ENCODE peak calls at places on chromosome X, in nine cellular contexts. D is astrocyte, O is heart left ventricle, K is psoas muscle, F is tibial nerve, I is endothelial cell of umbilical vein, E is Peyer's patch, V is cardiac muscle cell, S is lung. H is an unnamed sample. For H3K4me1, the result is how much of the 10 kb centered on the place peaks cover.

GRCh38 chrX:69493193-69493592 is 10.9 kb upstream of the NALF2 start:
- DNase-seq in I (peak), F (peak), O (no peak), V (peak), D (no peak), K (no peak), S (no peak), E (no peak), H (no peak)

GRCh38 chrX:112832481-112833095 is 8.0 kb downstream of the AMOT start:
- DNase-seq in F (no peak), K (no peak), D (peak), E (peak), I (no peak), O (no peak), S (peak), V (peak), H (no peak)

GRCh38 chrX:150869450-150869849 is 29.0 kb downstream of the CD99L2 start:
- DNase-seq in E (no peak), V (no peak), O (no peak), I (no peak), D (no peak), K (peak), F (no peak), S (no peak), H (no peak)

GRCh38 chrX:23981222-23981621 is 45.8 kb downstream of the KLHL15 start:
- DNase-seq in O (no peak), V (no peak), E (no peak), S (no peak), D (no peak), F (no peak), I (no peak), K (no peak), H (no peak)

GRCh38 chrX:44874481-44875184 is 1.6 kb downstream of the KDM6A start:
- DNase-seq in S (peak), F (peak), V (peak), O (no peak), K (no peak), E (peak), D (peak), I (peak), H (peak)

GRCh38 chrX:132692066-132692465 is 203.2 kb upstream of the MBNL3 start:
- DNase-seq in F (no peak), O (no peak), V (no peak), E (peak), S (no peak), K (no peak), D (no peak), I (no peak), H (peak)

GRCh38 chrX:120361906-120362305 is at the start of gene ATP1B4:
- DNase-seq in V (no peak), O (no peak), I (no peak), D (no peak), E (no peak), S (no peak), F (no peak), K (no peak), H (no peak)

GRCh38 chrX:104330966-104331365 is 76.2 kb upstream of the ESX1 start:
- DNase-seq in S (no peak), V (no peak), K (no peak), D (peak), F (no peak), O (no peak), I (peak), E (no peak), H (no peak)

GRCh38 chrX:41259516-41259915 is 74.4 kb upstream of the DDX3X start:
- DNase-seq in O (no peak), I (no peak), E (no peak), K (no peak), D (no peak), F (no peak), S (no peak), V (no peak), H (no peak)

GRCh38 chrX:5236096-5236495 is 992.6 kb downstream of the NLGN4X start:
- DNase-seq in V (peak), E (no peak), O (no peak), F (no peak), D (no peak), I (no peak), K (no peak), S (no peak), H (no peak)

GRCh38 chrX:45006002-45006800 is 133.2 kb downstream of the KDM6A start:
- DNase-seq in V (no peak), K (no peak), I (no peak), O (no peak), S (no peak), F (no peak), E (peak), D (peak), H (no peak)

GRCh38 chrX:108001218-108001814 is 19.1 kb upstream of the TEX13B start:
- DNase-seq in S (no peak), I (peak), V (peak), E (no peak), O (no peak), F (no peak), K (no peak), D (peak), H (no peak)

GRCh38 chrX:24805201-24805600 is 111.5 kb downstream of the POLA1 start:
- DNase-seq in O (no peak), E (no peak), K (no peak), I (no peak), F (no peak), D (no peak), V (no peak), S (no peak), H (no peak)

GRCh38 chrX:106894978-106895452 is 8.1 kb downstream of the RIPPLY1 start:
- DNase-seq in S (no peak), D (peak), V (no peak), I (peak), K (peak), O (no peak), E (no peak), F (no peak), H (peak)

GRCh38 chrX:140765043-140765784 is 55.7 kb downstream of the LINC00632 start:
- DNase-seq in F (no peak), K (no peak), V (peak), D (peak), E (no peak), S (no peak), I (peak), O (no peak), H (no peak)
- H3K4me3 ChIP-seq in F (peak), K (peak), V (peak), D (peak), E (no peak), S (no peak), I (peak), O (peak), H (no peak)

DNA sequence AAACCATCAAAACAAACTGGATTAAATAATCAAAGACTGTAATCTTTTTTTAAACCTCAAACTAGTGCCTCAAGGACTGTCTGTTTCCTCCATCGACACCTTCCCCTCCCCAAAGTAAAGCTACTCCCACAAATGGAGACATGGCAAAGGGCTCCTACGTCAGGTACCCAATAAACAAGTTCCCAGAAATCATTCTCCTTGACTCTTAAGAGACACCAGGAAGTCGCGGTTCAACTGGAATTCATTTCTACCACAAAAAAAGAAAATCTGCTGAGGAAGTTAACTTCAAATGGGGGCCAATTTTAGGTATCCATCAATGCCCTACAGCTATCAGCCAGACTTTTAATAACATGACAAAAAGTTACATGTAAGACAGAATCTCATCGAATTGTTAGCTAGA is 2.5 kb downstream of the RPS4X start:
- DNase-seq in E (no peak), O (no peak), S (no peak), K (no peak), D (peak), I (no peak), V (no peak), F (no peak), H (no peak)
- H3K4me1 ChIP-seq in E (under half), O (under half), S (under half), K (under half), D (under half), I (half or more), V (under half), F (under half), H (under half)

GRCh38 chrX:402857-403256 is 16.1 kb upstream of the PPP2R3B start:
- DNase-seq in K (no peak), I (no peak), E (no peak), D (no peak), F (no peak), O (no peak), S (no peak), V (no peak), H (no peak)

GRCh38 chrX:400258-400657 is 13.6 kb upstream of the PPP2R3B start:
- DNase-seq in D (no peak), E (no peak), K (no peak), F (no peak), I (no peak), O (no peak), V (peak), S (no peak), H (no peak)

GRCh38 chrX:410296-410695 is 23.6 kb upstream of the PPP2R3B start:
- DNase-seq in K (no peak), I (no peak), F (no peak), O (no peak), E (no peak), S (no peak), D (no peak), V (no peak), H (no peak)

GRCh38 chrX:404656-405055 is 17.9 kb upstream of the PPP2R3B start:
- DNase-seq in I (no peak), F (no peak), D (no peak), V (no peak), O (no peak), E (no peak), K (no peak), S (no peak), H (no peak)

GRCh38 chrX:405149-405548 is 18.4 kb upstream of the PPP2R3B start:
- DNase-seq in F (no peak), K (no peak), O (no peak), D (no peak), I (no peak), V (no peak), S (no peak), E (no peak), H (no peak)
- TF ChIP-seq CTCF in F (no peak), K (no peak), O (no peak), D (no peak), I (no peak), V (no peak), S (no peak), E (no peak), H (no peak)

GRCh38 chrX:109472939-109473713 is 8.8 kb downstream of the GUCY2F start:
- DNase-seq in E (no peak), D (peak), I (peak), F (no peak), K (no peak), S (no peak), O (no peak), V (peak), H (no peak)

GRCh38 chrX:109475174-109475891 is 6.6 kb downstream of the GUCY2F start:
- DNase-seq in D (peak), O (no peak), V (peak), S (peak), K (no peak), E (no peak), F (peak), I (peak), H (peak)
- H3K4me3 ChIP-seq in D (peak), O (peak), V (peak), S (no peak), K (no peak), E (no peak), F (no peak), I (no peak), H (no peak)

DNA sequence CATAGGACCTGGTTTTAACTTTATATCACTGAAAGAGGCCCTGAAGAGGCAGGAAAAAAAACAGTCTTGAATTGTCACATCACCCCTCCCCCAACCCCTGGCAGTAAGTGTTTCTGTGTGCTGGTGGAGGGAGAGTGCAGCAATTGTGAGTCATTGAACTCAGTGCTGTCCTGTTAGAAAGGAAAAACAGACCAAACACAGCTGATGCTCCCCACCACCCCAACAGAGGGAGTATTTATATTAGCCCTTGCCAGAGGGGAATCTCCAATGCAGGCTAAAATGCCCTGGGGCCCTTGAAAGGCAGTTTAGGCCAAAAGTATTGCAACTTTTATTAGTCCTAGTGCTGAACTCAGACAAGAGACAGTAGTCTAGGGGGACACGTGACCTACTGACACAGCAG is 197.8 kb upstream of the AGTR2 start:
- DNase-seq in S (no peak), K (no peak), V (peak), D (no peak), I (no peak), E (no peak), F (no peak), O (no peak), H (no peak)
- H3K4me1 ChIP-seq in S (under half), K (under half), V (under half), D (under half), I (under half), E (under half), F (under half), O (under half), H (under half)

GRCh38 chrX:53171356-53171755 is 53.7 kb downstream of the KDM5C start:
- DNase-seq in E (no peak), I (no peak), D (no peak), F (no peak), O (no peak), S (no peak), V (no peak), K (no peak), H (no peak)
- TF ChIP-seq CTCF in E (no peak), I (no peak), D (no peak), F (no peak), O (no peak), S (no peak), V (no peak), K (no peak), H (no peak)

GRCh38 chrX:2691543-2692220 is 587 bp downstream of the CD99 start:
- DNase-seq in K (peak), S (peak), V (peak), D (peak), E (peak), I (peak), O (peak), F (peak), H (peak)

GRCh38 chrX:2690856-2691542 is at the start of gene CD99:
- DNase-seq in S (peak), K (peak), D (peak), E (peak), O (peak), I (peak), F (peak), V (peak), H (peak)

GRCh38 chrX:2693123-2693438 is 2.0 kb downstream of the CD99 start:
- DNase-seq in F (no peak), O (no peak), V (no peak), D (no peak), I (no peak), E (no peak), S (no peak), K (no peak), H (no peak)

GRCh38 chrX:2693526-2694002 is 2.5 kb downstream of the CD99 start:
- DNase-seq in V (no peak), K (no peak), S (no peak), D (no peak), I (peak), F (no peak), E (no peak), O (no peak), H (no peak)

DNA sequence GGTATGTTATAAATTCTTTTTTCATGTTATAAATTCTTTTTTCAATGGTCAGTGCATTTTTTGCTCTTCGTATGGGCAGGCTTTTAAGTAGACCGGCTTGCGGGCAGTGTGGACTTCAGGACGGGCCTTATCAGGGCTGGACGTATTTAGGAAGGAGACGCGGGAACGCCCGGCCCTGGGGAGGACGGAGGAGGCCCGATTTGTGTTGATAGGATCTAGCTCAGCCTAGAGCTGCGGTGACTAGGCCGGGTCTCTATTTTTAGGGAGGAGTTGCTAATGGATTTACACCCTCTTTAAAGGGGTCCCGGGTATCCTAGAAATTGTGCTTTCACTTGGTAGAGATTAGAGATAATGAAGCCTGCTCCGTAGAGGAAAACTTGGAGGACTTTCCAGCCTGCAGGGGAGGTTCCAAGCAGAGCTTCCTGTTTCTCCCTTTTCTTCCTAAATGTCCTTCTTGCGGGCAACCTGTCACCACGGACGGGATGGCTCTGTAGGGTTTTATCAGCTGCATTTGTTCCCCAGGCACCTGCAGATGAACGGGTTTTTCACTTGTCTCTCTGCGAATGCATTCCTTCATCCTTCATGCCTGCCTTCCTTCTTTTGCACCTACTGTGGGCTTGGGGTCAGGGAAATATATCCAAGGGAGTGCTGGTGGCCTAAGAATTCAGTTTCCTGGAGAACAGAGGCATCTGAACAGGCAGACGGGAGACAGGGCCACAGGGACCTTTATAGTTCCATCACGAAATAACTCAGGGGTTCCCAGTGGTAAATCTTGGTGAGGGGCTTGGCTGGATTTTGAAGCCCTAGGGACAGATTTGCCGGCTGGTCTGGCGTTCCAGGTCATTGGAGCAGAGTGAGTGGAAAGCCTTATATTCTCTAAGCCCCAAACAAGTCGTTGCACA is 1.4 kb downstream of the CD99 start:
- DNase-seq in D (peak), E (no peak), K (peak), S (no peak), O (peak), V (peak), I (peak), F (no peak), H (peak)
- H3K4me3 ChIP-seq in D (peak), E (peak), K (peak), S (peak), O (peak), V (peak), I (peak), F (peak), H (peak)

H was measured in uterus.